ENCODE peak calls at places on chromosome 20, in six cellular contexts. X is CD8-positive, alpha-beta T cell; N is GM23338; H is fibroblast of lung; R is GM23248; M is Panc1. W is an unnamed sample.
A peak's percentile ranks its signal among the peaks of the same experiment; 100 is the strongest.

GRCh38 chr20:25005220-25005619 is 12.7 kb upstream of the APMAP start:
- DNase-seq in N (no peak), X (no peak), R (peak; percentile 31), M (no peak), H (peak; percentile 19), W (peak; percentile 44)

GRCh38 chr20:7601431-7601830 is 338.8 kb downstream of the HAO1 start:
- DNase-seq in M (no peak), N (no peak), H (no peak), R (no peak), X (no peak), W (no peak)

GRCh38 chr20:46917155-46917554 is 22.5 kb downstream of the EYA2 start:
- DNase-seq in H (no peak), R (no peak), N (no peak), M (no peak), X (no peak), W (no peak)

GRCh38 chr20:51995551-51995951 is 193.2 kb upstream of the SALL4 start:
- DNase-seq in N (no peak), M (no peak), H (no peak), R (no peak), X (no peak), W (peak; percentile 31)

GRCh38 chr20:22425344-22426295 is 158.8 kb downstream of the FOXA2 start:
- DNase-seq in X (no peak), M (no peak), N (no peak), R (no peak), H (no peak), W (no peak)

GRCh38 chr20:24837721-24838456 is 111.2 kb upstream of the CST7 start:
- DNase-seq in X (no peak), H (peak; percentile 52), R (peak; percentile 45), N (no peak), M (no peak), W (no peak)

GRCh38 chr20:36362978-36363713 is 57.0 kb downstream of the DLGAP4 start:
- DNase-seq in X (no peak), R (no peak), H (no peak), M (no peak), N (no peak), W (no peak)

GRCh38 chr20:58378704-58379103 is 10.3 kb upstream of the VAPB start:
- DNase-seq in X (no peak), M (no peak), R (no peak), H (no peak), N (no peak), W (no peak)

GRCh38 chr20:18272451-18272850 is 15.9 kb upstream of the ZNF133 start:
- DNase-seq in R (peak; percentile 51), H (peak; percentile 10), X (no peak), N (peak; percentile 40), M (no peak), W (peak; percentile 49)

GRCh38 chr20:43451400-43451799 is 6.3 kb upstream of the SRSF6 start:
- DNase-seq in N (no peak), H (no peak), M (no peak), R (no peak), X (no peak), W (no peak)

GRCh38 chr20:35305682-35306556 is 13.7 kb upstream of the FAM83C start:
- DNase-seq in M (peak; percentile 96), N (no peak), X (no peak), R (peak; percentile 100), H (peak; percentile 98), W (no peak)

GRCh38 chr20:11902264-11902663 is 15.4 kb upstream of the BTBD3 start:
- DNase-seq in M (no peak), R (peak; percentile 53), N (no peak), H (peak; percentile 76), X (no peak), W (no peak)

GRCh38 chr20:11585752-11586352 is 331.8 kb upstream of the BTBD3 start:
- DNase-seq in H (peak; percentile 9), M (no peak), X (no peak), R (peak; percentile 28), N (peak; percentile 69), W (no peak)

GRCh38 chr20:4171538-4172116 is 156.3 kb upstream of the RNF24 start:
- DNase-seq in M (no peak), R (peak; percentile 26), X (no peak), N (peak; percentile 41), H (no peak), W (no peak)

GRCh38 chr20:37390891-37391525 is 45.1 kb downstream of the SRC start:
- DNase-seq in H (no peak), N (no peak), R (no peak), M (no peak), X (no peak), W (no peak)

GRCh38 chr20:37389241-37389747 is 43.4 kb downstream of the SRC start:
- DNase-seq in N (no peak), X (no peak), M (no peak), R (no peak), H (no peak), W (no peak)

GRCh38 chr20:37390503-37390890 is 44.6 kb downstream of the SRC start:
- DNase-seq in M (no peak), X (no peak), R (no peak), N (no peak), H (no peak), W (no peak)

GRCh38 chr20:37388831-37389230 is 42.9 kb downstream of the SRC start:
- DNase-seq in N (no peak), X (no peak), H (no peak), R (no peak), M (no peak), W (no peak)

GRCh38 chr20:37389844-37390275 is 43.9 kb downstream of the SRC start:
- DNase-seq in X (no peak), N (no peak), M (no peak), R (no peak), H (no peak), W (no peak)
- H3K27ac ChIP-seq in X (no peak overlapping the region), N (no peak overlapping the region), M (no peak overlapping the region), R (no peak overlapping the region), H (no peak overlapping the region), W (no peak overlapping the region)

GRCh38 chr20:48783533-48784272 is 44.1 kb downstream of the PREX1 start:
- DNase-seq in H (peak; percentile 51), X (no peak), N (no peak), R (peak; percentile 18), M (no peak), W (no peak)
- H3K4me1 ChIP-seq in H (no peaks in the 10 kb centered on the region), X (peaks cover 68% of the 10 kb centered on the region), N (no peaks in the 10 kb centered on the region), R (peaks cover 12% of the 10 kb centered on the region), M (no peaks in the 10 kb centered on the region), W (peaks cover 3% of the 10 kb centered on the region)

GRCh38 chr20:62381842-62382241 is 5.1 kb upstream of the RPS21 start:
- DNase-seq in R (no peak), N (no peak), H (no peak), X (no peak), M (no peak), W (no peak)
- H3K27ac ChIP-seq in R (peak overlapping the region; percentile 70), N (peak overlapping the region; percentile 26), H (peak overlapping the region; percentile 33), X (no peak overlapping the region), M (peak overlapping the region; percentile 69), W (peak overlapping the region; percentile 79)

DNA sequence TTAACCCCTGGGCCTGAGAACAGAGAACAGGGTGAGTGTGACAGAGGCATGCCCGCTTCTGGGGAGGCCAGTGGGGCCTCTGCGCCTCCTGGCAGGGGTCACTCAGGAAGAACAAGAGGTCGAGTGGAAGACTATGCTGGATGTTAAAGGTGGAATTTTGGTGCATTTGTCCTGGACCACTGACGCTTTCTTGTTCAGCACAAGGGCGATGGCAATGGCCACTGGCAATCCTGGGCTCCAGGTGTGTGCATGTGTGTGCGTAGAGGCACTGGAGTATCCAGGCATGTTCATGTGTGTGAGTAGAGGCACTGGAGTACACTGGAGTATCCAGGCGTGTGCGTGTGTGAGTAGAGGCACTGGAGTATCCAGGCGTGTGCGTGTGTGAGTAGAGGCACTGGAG is 23.5 kb upstream of the NPBWR2 start:
- DNase-seq in H (no peak), M (no peak), N (no peak), R (no peak), X (no peak), W (no peak)
- H3K4me1 ChIP-seq in H (no peaks in the 10 kb centered on the region), M (no peaks in the 10 kb centered on the region), N (no peaks in the 10 kb centered on the region), R (no peaks in the 10 kb centered on the region), X (no peaks in the 10 kb centered on the region), W (no peaks in the 10 kb centered on the region)

DNA sequence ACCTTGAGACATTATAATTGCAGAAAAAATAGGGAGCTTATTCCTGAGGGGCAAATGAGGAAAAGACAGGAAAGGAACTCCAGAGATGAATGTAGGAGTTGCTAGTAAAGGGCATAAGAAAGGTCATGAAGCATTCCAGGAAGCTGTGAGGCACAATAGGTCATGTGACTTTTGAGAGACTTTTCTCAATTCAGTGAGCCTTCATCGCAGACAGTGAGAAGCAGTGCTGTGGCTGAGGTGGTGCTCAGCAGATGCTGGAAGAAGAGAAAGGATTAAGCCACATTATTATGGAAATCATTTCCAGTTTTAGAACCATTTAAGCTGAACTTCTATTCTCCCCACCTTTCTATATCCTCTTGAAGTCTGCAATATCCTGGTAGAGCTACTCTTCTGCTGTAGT is 4.1 kb downstream of the SPTLC3 start:
- DNase-seq in X (no peak), H (no peak), R (no peak), N (peak; percentile 50), M (no peak), W (no peak)
- H3K27ac ChIP-seq in X (no peak overlapping the region), H (no peak overlapping the region), R (no peak overlapping the region), N (no peak overlapping the region), M (no peak overlapping the region), W (no peak overlapping the region)

W was measured in heart left ventricle.